ENCODE peak calls at places on chromosomes 2 and 18, in ten cellular contexts. N, I, T, H, B, D, C, Y, A and F are unnamed samples.
A peak's percentile ranks its signal among the peaks of the same experiment; 100 is the strongest.

GRCh38 chr2:85032621-85033020 is 61.7 kb downstream of the KCMF1 start:
- DNase-seq in N (no peak), I (no peak), T (no peak), H (no peak), B (no peak), D (no peak), C (no peak), Y (no peak), A (no peak), F (peak; percentile 23)

GRCh38 chr18:48352051-48352755 is 57.0 kb downstream of the ZBTB7C start:
- DNase-seq in N (peak; percentile 45), I (no peak), T (no peak), H (no peak), B (no peak), D (no peak), C (no peak), Y (no peak), A (no peak), F (no peak)

GRCh38 chr2:216743781-216744180 is 48.4 kb upstream of the IGFBP5 start:
- DNase-seq in N (no peak), I (no peak), T (no peak), H (no peak), B (no peak), D (no peak), C (no peak), Y (no peak), A (no peak), F (peak; percentile 77)

GRCh38 chr2:230924470-230925341 is at the start of gene GPR55:
- DNase-seq in N (peak; percentile 54), I (peak; percentile 80), T (no peak), H (no peak), B (no peak), D (no peak), C (peak; percentile 61), Y (no peak), A (peak; percentile 15), F (no peak)

GRCh38 chr2:204145197-204146190 is 208.9 kb downstream of the ICOS start:
- DNase-seq in N (peak; percentile 85), I (peak; percentile 38), T (peak; percentile 64), H (peak; percentile 81), B (peak; percentile 66), D (peak; percentile 60), C (peak; percentile 91), Y (peak; percentile 74), A (peak; percentile 77), F (peak; percentile 74)

GRCh38 chr18:76572517-76573247 is 77.6 kb upstream of the ZNF516 start:
- DNase-seq in N (no peak), I (no peak), T (no peak), H (no peak), B (no peak), D (no peak), C (no peak), Y (no peak), A (no peak), F (peak; percentile 19)

GRCh38 chr2:42249887-42250286 is 80.7 kb downstream of the EML4 start:
- DNase-seq in N (no peak), I (no peak), T (no peak), H (peak; percentile 51), B (peak; percentile 15), D (no peak), C (no peak), Y (no peak), A (peak; percentile 60), F (no peak)

GRCh38 chr2:182506606-182507005 is 79.8 kb upstream of the PDE1A start:
- DNase-seq in N (no peak), I (no peak), T (no peak), H (no peak), B (no peak), D (no peak), C (no peak), Y (peak; percentile 87), A (no peak), F (peak; percentile 56)

GRCh38 chr2:120419073-120419472 is 73.1 kb downstream of the INHBB start:
- DNase-seq in N (no peak), I (no peak), T (no peak), H (peak; percentile 60), B (no peak), D (no peak), C (peak; percentile 61), Y (no peak), A (peak; percentile 64), F (no peak)

GRCh38 chr2:68365087-68365486 is at the start of gene PLEK:
- DNase-seq in N (peak; percentile 77), I (peak; percentile 73), T (peak; percentile 18), H (no peak), B (no peak), D (peak; percentile 21), C (peak; percentile 88), Y (no peak), A (peak; percentile 53), F (peak; percentile 48)

GRCh38 chr2:64273524-64274398 is 129.5 kb upstream of the PELI1 start:
- DNase-seq in N (peak; percentile 75), I (no peak), T (peak; percentile 26), H (peak; percentile 20), B (peak; percentile 94), D (no peak), C (no peak), Y (peak; percentile 91), A (peak; percentile 39), F (peak; percentile 80)

GRCh38 chr2:23547725-23548124 is 162.7 kb downstream of the KLHL29 start:
- DNase-seq in N (no peak), I (no peak), T (no peak), H (no peak), B (no peak), D (no peak), C (peak; percentile 26), Y (no peak), A (no peak), F (no peak)

GRCh38 chr2:118046628-118047210 is 32.8 kb upstream of the CCDC93 start:
- DNase-seq in N (no peak), I (no peak), T (no peak), H (no peak), B (peak; percentile 59), D (no peak), C (no peak), Y (peak; percentile 69), A (no peak), F (peak; percentile 57)

GRCh38 chr2:54568876-54569298 is 112.8 kb downstream of the SPTBN1 start:
- DNase-seq in N (no peak), I (peak; percentile 54), T (no peak), H (peak; percentile 47), B (peak; percentile 61), D (no peak), C (no peak), Y (no peak), A (no peak), F (no peak)
- H3K4me3 ChIP-seq in N (no peak overlapping the region), I (peak overlapping the region; percentile 49), T (no peak overlapping the region), H (no peak overlapping the region), B (no peak overlapping the region), D (no peak overlapping the region), C (no peak overlapping the region), Y (no peak overlapping the region), A (no peak overlapping the region), F (no peak overlapping the region)

GRCh38 chr2:2170861-2171260 is 160.2 kb downstream of the MYT1L start:
- DNase-seq in N (no peak), I (no peak), T (no peak), H (no peak), B (no peak), D (no peak), C (peak; percentile 47), Y (no peak), A (no peak), F (no peak)

GRCh38 chr2:2173633-2174032 is 157.4 kb downstream of the MYT1L start:
- DNase-seq in N (no peak), I (no peak), T (no peak), H (no peak), B (no peak), D (no peak), C (no peak), Y (no peak), A (no peak), F (no peak)

GRCh38 chr2:2166844-2167243 is 164.2 kb downstream of the MYT1L start:
- DNase-seq in N (no peak), I (no peak), T (no peak), H (no peak), B (no peak), D (no peak), C (no peak), Y (no peak), A (no peak), F (no peak)

GRCh38 chr2:2172516-2172915 is 158.6 kb downstream of the MYT1L start:
- DNase-seq in N (no peak), I (no peak), T (no peak), H (no peak), B (no peak), D (no peak), C (peak; percentile 35), Y (no peak), A (no peak), F (no peak)

GRCh38 chr2:2170189-2170588 is 160.9 kb downstream of the MYT1L start:
- DNase-seq in N (no peak), I (no peak), T (no peak), H (no peak), B (no peak), D (no peak), C (no peak), Y (no peak), A (no peak), F (no peak)
- TF ChIP-seq CTCF in N (no peak), I (no peak), T (no peak), H (no peak), B (no peak), D (no peak), C (no peak), Y (no peak), A (no peak), F (no peak)

GRCh38 chr2:112055833-112056625 is 960 bp downstream of the TMEM87B start:
- DNase-seq in N (peak; percentile 83), I (no peak), T (peak; percentile 78), H (peak; percentile 59), B (peak; percentile 78), D (no peak), C (no peak), Y (peak; percentile 97), A (peak; percentile 72), F (peak; percentile 98)

GRCh38 chr2:112055110-112055832 is at the start of gene TMEM87B:
- DNase-seq in N (peak; percentile 98), I (peak; percentile 97), T (peak; percentile 97), H (peak; percentile 98), B (peak; percentile 90), D (peak; percentile 93), C (peak; percentile 100), Y (peak; percentile 99), A (peak; percentile 99), F (peak; percentile 98)

GRCh38 chr2:112053917-112054846 is 887 bp upstream of the TMEM87B start:
- DNase-seq in N (peak; percentile 99), I (peak; percentile 96), T (peak; percentile 99), H (peak; percentile 98), B (peak; percentile 74), D (peak; percentile 98), C (peak; percentile 99), Y (peak; percentile 97), A (peak; percentile 98), F (peak; percentile 97)

GRCh38 chr2:112059671-112060070 is 4.6 kb downstream of the TMEM87B start:
- DNase-seq in N (no peak), I (no peak), T (no peak), H (no peak), B (no peak), D (no peak), C (no peak), Y (no peak), A (no peak), F (no peak)

GRCh38 chr2:112056626-112056987 is 1.5 kb downstream of the TMEM87B start:
- DNase-seq in N (no peak), I (no peak), T (no peak), H (no peak), B (no peak), D (no peak), C (no peak), Y (no peak), A (no peak), F (no peak)
- H3K4me3 ChIP-seq in N (peak overlapping the region; percentile 70), I (peak overlapping the region; percentile 93), T (no peak overlapping the region), H (peak overlapping the region; percentile 77), B (peak overlapping the region; percentile 97), D (peak overlapping the region; percentile 86), C (peak overlapping the region; percentile 97), Y (peak overlapping the region; percentile 91), A (peak overlapping the region; percentile 91), F (peak overlapping the region; percentile 94)

GRCh38 chr18:22409445-22409844 is 8.3 kb downstream of the CTAGE1 start:
- DNase-seq in N (no peak), I (no peak), T (no peak), H (no peak), B (no peak), D (no peak), C (no peak), Y (no peak), A (no peak), F (no peak)
- TF ChIP-seq CTCF in N (no peak), I (no peak), T (no peak), H (no peak), B (no peak), D (no peak), C (no peak), Y (no peak), A (no peak), F (no peak)